ENCODE peak calls at places on chromosome 17, in ten cellular contexts. T is fibroblast of pulmonary artery; H is mucosa of descending colon; E is IMR-90; Q is CD8-positive, alpha-beta memory T cell; Z is GM04504; X is upper lobe of right lung; J is skeletal muscle cell; N is stimulated activated CD4-positive, alpha-beta T cell treated with anti-CD3 and anti-CD28 coated beads, Interleukin-1b, Interleukin-23, amount 100 ng/mL, for 1 hour; R is HTR-8/SVneo. C is an unnamed sample.

GRCh38 chr17:73797594-73798110 is 153.4 kb upstream of the SDK2 start:
- DNase-seq in T (no peak), H (no peak), E (no peak), Q (no peak), Z (no peak), X (no peak), J (no peak), N (no peak), R (no peak), C (no peak)

GRCh38 chr17:44118427-44119050 is 4.9 kb downstream of the HDAC5 start:
- DNase-seq in T (no peak), H (no peak), E (no peak), Q (no peak), Z (no peak), X (no peak), J (no peak), N (no peak), R (no peak), C (no peak)

GRCh38 chr17:50080096-50080480 is 15.1 kb upstream of the PDK2 start:
- DNase-seq in T (no peak), H (no peak), E (no peak), Q (no peak), Z (no peak), X (no peak), J (no peak), N (no peak), R (no peak), C (no peak)

GRCh38 chr17:78933025-78933958 is 8.1 kb upstream of the TIMP2 start:
- DNase-seq in T (peak), H (no peak), E (peak), Q (peak), Z (peak), X (no peak), J (peak), N (peak), R (peak), C (no peak)

GRCh38 chr17:5975651-5976050 is 94.5 kb upstream of the WSCD1 start:
- DNase-seq in T (no peak), H (no peak), E (no peak), Q (no peak), Z (no peak), X (no peak), J (no peak), N (no peak), R (no peak), C (no peak)

GRCh38 chr17:68327823-68328557 is 36.7 kb downstream of the ARSG start:
- DNase-seq in T (no peak), H (no peak), E (no peak), Q (no peak), Z (no peak), X (no peak), J (no peak), N (no peak), R (no peak), C (no peak)

GRCh38 chr17:46038414-46038813 is 39.4 kb downstream of the STH start:
- DNase-seq in T (no peak), H (no peak), E (no peak), Q (no peak), Z (no peak), X (no peak), J (no peak), N (no peak), R (no peak), C (no peak)

GRCh38 chr17:68580236-68580903 is 20.8 kb downstream of the FAM20A start:
- DNase-seq in T (peak), H (no peak), E (peak), Q (no peak), Z (peak), X (peak), J (peak), N (no peak), R (no peak), C (no peak)

GRCh38 chr17:76736349-76737081 is 616 bp downstream of the SRSF2 start:
- DNase-seq in T (peak), H (peak), E (peak), Q (peak), Z (no peak), X (peak), J (no peak), N (peak), R (no peak), C (no peak)

GRCh38 chr17:82313195-82314011 is 4.0 kb downstream of the CD7 start:
- DNase-seq in T (no peak), H (no peak), E (no peak), Q (no peak), Z (no peak), X (no peak), J (no peak), N (no peak), R (no peak), C (no peak)

GRCh38 chr17:49495842-49496182 is 719 bp downstream of the NGFR start:
- DNase-seq in T (no peak), H (no peak), E (no peak), Q (no peak), Z (no peak), X (no peak), J (no peak), N (no peak), R (no peak), C (no peak)

GRCh38 chr17:238071-238963 is 56.9 kb upstream of the DOC2B start:
- DNase-seq in T (no peak), H (no peak), E (no peak), Q (no peak), Z (no peak), X (peak), J (no peak), N (no peak), R (no peak), C (no peak)

GRCh38 chr17:58339775-58340622 is 11.4 kb upstream of the TSPOAP1 start:
- DNase-seq in T (no peak), H (no peak), E (no peak), Q (no peak), Z (no peak), X (peak), J (no peak), N (no peak), R (no peak), C (no peak)